ENCODE peak calls at places on chromosomes 7 and 10, in four cellular contexts. P is H1, Q is GM12878, G is HepG2. F is an unnamed sample. For H3K27me3, the result is how much of the 10 kb centered on the place peaks cover.

GRCh38 chr7:133846203-133846945 is 280.8 kb upstream of the LRGUK start:
- DNase-seq in Q (no peak), G (no peak), P (no peak), F (no peak)

GRCh38 chr10:34731885-34732701 is 83.0 kb downstream of the PARD3 start:
- DNase-seq in Q (no peak), P (no peak), G (no peak), F (no peak)

GRCh38 chr10:126516515-126516914 is 128.2 kb upstream of the ADAM12 start:
- DNase-seq in G (no peak), P (no peak), Q (no peak), F (no peak)

GRCh38 chr7:96316949-96317348 is 4.9 kb downstream of the SLC25A13 start:
- DNase-seq in P (no peak), G (no peak), Q (no peak), F (no peak)

GRCh38 chr7:76515999-76516443 is 5.7 kb downstream of the UPK3B start:
- DNase-seq in P (no peak), Q (no peak), G (peak), F (no peak)

GRCh38 chr7:105677803-105678583 is 96.7 kb upstream of the EFCAB10 start:
- DNase-seq in P (no peak), G (no peak), Q (peak), F (no peak)

GRCh38 chr7:14676896-14677295 is 225.7 kb downstream of the DGKB start:
- DNase-seq in Q (no peak), G (no peak), P (no peak), F (no peak)

GRCh38 chr10:48444861-48445841 is 138.7 kb downstream of the MAPK8 start:
- DNase-seq in G (peak), Q (no peak), P (peak), F (no peak)

GRCh38 chr7:117138943-117139690 is 183.7 kb downstream of the WNT2 start:
- DNase-seq in P (no peak), G (no peak), Q (no peak), F (no peak)

GRCh38 chr7:99028261-99028971 is 115.5 kb downstream of the SMURF1 start:
- DNase-seq in Q (no peak), P (no peak), G (no peak), F (no peak)

GRCh38 chr7:7105800-7106582 is 76.4 kb upstream of the C1GALT1 start:
- DNase-seq in Q (no peak), G (no peak), P (no peak), F (no peak)

GRCh38 chr7:33905389-33906032 is at the start of gene BMPER:
- DNase-seq in G (no peak), Q (no peak), P (peak), F (peak)

GRCh38 chr7:158001621-158002320 is 585.9 kb downstream of the PTPRN2 start:
- DNase-seq in Q (no peak), G (no peak), P (no peak), F (no peak)

DNA sequence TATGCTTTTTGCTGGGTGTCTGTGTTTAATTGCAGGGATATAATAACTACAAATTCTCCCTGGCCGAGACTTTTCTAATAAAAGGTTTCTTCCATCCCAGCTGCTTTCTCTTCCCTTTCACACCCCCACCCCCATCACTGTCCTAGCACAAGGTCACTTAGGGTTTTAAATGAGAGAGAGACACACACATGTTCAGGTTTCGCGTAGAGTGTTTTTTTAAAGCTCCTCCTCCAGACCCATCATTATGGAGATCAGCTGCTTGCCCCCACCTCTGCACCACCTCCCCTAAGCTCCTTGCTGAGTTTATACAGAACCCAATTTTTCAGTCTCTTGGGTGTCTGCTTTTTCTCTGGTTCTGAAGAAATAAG is 18.6 kb downstream of the LRMDA start:
- DNase-seq in Q (no peak), P (no peak), G (no peak), F (no peak)
- H3K27me3 ChIP-seq in Q (under half), P (under half), G (under half), F (under half)

DNA sequence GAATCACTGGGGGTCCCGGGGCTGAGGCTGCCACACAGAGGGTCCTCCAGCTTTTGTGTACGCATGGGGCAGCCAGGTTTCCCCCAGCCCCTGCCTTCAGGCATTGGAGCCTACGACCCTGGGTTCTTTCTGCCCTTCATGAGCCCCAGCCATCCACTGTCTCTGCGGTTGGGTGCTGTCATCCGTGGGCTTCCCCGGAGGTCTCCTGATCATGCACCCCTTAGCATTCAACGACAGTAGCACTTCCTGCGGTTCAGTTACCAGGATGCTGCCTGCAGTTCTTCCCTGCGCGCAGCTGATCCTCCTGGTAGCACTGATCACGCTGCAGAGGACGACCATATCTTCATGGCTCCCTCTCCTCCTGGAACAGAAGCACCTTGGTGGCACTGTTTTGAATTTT is 676.3 kb downstream of the SDK1 start:
- DNase-seq in P (no peak), Q (no peak), G (no peak), F (no peak)
- TF ChIP-seq SUZ12 in P (no peak), Q (no peak), G (no peak), F (no peak)

DNA sequence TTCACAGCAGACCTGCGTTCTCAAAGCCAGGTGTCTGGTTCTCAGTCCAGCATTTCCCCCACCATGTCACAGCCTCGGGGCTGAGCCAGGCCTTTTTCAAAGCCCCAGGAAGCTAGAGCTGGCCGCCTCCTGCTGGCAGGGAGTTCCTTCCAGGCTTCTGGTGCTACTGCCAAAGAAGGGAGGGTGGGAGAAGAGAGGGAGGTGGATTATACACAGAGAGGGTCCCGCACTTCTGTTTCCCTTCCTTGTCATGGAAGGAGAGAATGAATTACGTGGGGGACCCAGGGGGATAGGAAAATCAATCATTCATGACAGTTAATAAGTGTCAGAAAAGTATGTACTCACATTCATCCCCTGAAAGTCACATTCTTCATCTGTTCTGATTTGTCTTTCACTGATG is 600 bp upstream of the LGI1 start:
- DNase-seq in Q (no peak), P (no peak), G (no peak), F (no peak)
- TF ChIP-seq YY1 in Q (no peak), P (no peak), G (no peak), F (no peak)

GRCh38 chr7:42456267-42456666 is 219.3 kb upstream of the GLI3 start:
- DNase-seq in P (no peak), G (no peak), Q (no peak), F (no peak)
- H3K27me3 ChIP-seq in P (under half), G (under half), Q (under half), F (under half)

GRCh38 chr10:4623200-4623599 is 202.8 kb upstream of the AKR1E2 start:
- DNase-seq in G (no peak), P (no peak), Q (no peak), F (no peak)
- TF ChIP-seq SUZ12 in G (no peak), P (no peak), Q (no peak), F (no peak)

DNA sequence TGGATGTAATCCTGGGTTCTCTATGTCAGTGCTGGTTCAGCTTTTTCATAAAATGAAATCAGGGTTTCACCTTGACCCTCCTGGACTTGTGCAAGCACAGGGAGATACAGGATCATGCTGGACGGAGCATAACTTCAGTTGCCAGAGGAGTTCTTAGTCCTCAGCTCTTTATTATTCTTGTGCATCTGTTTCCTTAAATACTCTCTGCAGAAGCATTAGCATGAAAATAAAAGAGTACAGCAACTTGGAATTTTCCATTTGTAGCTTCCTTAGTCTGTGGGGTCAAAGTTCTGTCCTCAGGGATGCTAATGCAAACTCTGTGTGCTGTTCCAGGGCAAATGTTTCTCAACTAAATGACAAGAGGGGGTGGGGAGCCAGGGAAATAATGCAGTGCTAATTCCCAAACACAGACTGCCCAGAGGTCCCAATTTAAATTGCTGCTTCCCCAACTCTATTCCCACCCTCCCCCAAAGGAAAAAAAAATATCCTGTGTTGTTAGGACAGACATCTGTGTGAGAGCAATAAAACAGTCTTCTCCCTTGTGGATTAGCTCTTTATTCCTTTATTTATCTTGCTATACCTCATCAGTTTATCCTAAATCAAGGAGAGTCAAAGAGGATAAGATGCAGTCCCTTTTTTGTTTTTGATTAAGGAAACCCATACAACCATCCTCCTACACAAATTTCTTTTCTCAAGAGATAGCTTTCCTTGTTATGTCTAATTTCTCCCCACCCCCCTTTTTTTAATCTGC is 905.0 kb downstream of the LRMDA start:
- DNase-seq in P (no peak), G (peak), Q (no peak), F (no peak)
- TF ChIP-seq YY1 in P (no peak), G (no peak), Q (no peak), F (no peak)

GRCh38 chr7:124553485-124553884 is 212.1 kb downstream of the GPR37 start:
- DNase-seq in Q (no peak), P (no peak), G (no peak), F (no peak)

GRCh38 chr7:124552217-124552616 is 213.4 kb downstream of the GPR37 start:
- DNase-seq in Q (no peak), P (no peak), G (no peak), F (no peak)

DNA sequence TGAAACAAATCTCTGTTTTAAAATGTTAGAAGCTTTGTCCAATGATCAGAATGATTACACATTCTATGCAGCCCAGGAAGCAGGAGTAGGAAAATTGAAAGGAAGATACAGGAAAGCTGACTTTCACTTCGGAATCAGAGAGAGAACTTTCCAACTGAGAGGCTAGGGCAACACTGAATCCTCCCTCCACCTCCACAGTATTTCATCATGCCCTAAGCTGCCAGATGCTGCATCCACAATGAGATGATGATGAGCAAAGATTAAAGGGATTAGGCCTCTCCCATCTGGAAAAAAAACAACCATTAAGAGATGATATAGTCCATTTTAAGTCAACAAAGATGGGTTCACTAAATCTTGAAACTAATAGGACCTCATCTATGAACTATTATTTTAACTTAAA is 215.6 kb downstream of the GPR37 start:
- DNase-seq in P (no peak), Q (no peak), G (no peak), F (no peak)
- H3K27me3 ChIP-seq in P (under half), Q (under half), G (under half), F (under half)

GRCh38 chr10:97123713-97124112 is 62.0 kb downstream of the SLIT1 start:
- DNase-seq in P (no peak), Q (no peak), G (no peak), F (no peak)

GRCh38 chr10:97119058-97119832 is 66.5 kb downstream of the SLIT1 start:
- DNase-seq in Q (no peak), P (no peak), G (no peak), F (no peak)

GRCh38 chr10:97117372-97117771 is 68.4 kb downstream of the SLIT1 start:
- DNase-seq in P (no peak), Q (no peak), G (no peak), F (no peak)

GRCh38 chr10:97121084-97121483 is 64.7 kb downstream of the SLIT1 start:
- DNase-seq in Q (no peak), G (no peak), P (no peak), F (no peak)

DNA sequence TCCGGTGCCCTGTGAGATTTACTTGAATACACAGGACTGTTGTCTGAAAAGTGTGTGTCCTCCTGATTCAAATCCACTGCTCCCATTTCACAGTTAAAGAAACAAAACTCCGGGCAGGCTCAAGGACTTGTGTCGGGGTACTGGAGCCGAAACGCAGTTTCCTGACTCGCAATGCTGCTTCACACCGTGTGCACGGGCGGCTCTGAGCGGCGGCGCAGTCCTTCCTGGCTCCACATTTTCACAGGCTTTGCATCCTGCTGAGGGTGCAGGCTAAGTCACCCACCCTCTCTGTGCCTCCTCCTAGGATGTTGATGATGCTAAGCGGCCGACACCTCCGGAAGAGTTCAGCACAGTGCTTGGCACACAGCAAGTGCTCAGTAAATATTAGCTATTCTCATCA is 65.4 kb downstream of the SLIT1 start:
- DNase-seq in P (no peak), Q (no peak), G (no peak), F (no peak)
- TF ChIP-seq SUZ12 in P (no peak), Q (no peak), G (no peak), F (no peak)

GRCh38 chr10:97709746-97710078 is 3.8 kb upstream of the MARVELD1 start:
- DNase-seq in Q (no peak), G (no peak), P (no peak), F (no peak)
- TF ChIP-seq YY1 in Q (no peak), G (no peak), P (no peak), F (no peak)

GRCh38 chr7:144908324-144908723 is 72.5 kb upstream of the TPK1 start:
- DNase-seq in G (no peak), P (no peak), Q (no peak), F (no peak)
- H3K27me3 ChIP-seq in G (under half), P (under half), Q (under half), F (under half)